ENCODE peak calls at places on chromosomes 13 and 19, in ten cellular contexts. One of them, this sample, is unnamed. For H3K36me3 and H3K27me3, the result is how much of the 10 kb centered on the place peaks cover.

GRCh38 chr13:24187185-24187584 is 26.7 kb downstream of the SPATA13 start:
- DNase-seq in body of pancreas: no peak
- DNase-seq in IMR-90: peak
- DNase-seq in gastrocnemius medialis: no peak
- DNase-seq in osteoblast: peak
- DNase-seq in BJ: no peak
- DNase-seq in keratinocyte: no peak
- DNase-seq in fibroblast of lung: peak
- DNase-seq in neural progenitor cell: no peak
- DNase-seq in PC-9: no peak
- DNase-seq in this sample: no peak

GRCh38 chr13:98450495-98451167 is 126.3 kb downstream of the STK24 start:
- DNase-seq in body of pancreas: no peak
- DNase-seq in IMR-90: no peak
- DNase-seq in gastrocnemius medialis: no peak
- DNase-seq in osteoblast: peak
- DNase-seq in BJ: no peak
- DNase-seq in keratinocyte: no peak
- DNase-seq in fibroblast of lung: peak
- DNase-seq in neural progenitor cell: no peak
- DNase-seq in PC-9: no peak
- DNase-seq in this sample: peak

GRCh38 chr13:110414283-110414682 is 107.2 kb downstream of the COL4A2 start:
- DNase-seq in body of pancreas: no peak
- DNase-seq in IMR-90: no peak
- DNase-seq in gastrocnemius medialis: no peak
- DNase-seq in osteoblast: no peak
- DNase-seq in BJ: no peak
- DNase-seq in keratinocyte: no peak
- DNase-seq in fibroblast of lung: no peak
- DNase-seq in neural progenitor cell: no peak
- DNase-seq in PC-9: no peak
- DNase-seq in this sample: no peak

GRCh38 chr19:10742494-10742893 is 24.6 kb downstream of the DNM2 start:
- DNase-seq in body of pancreas: no peak
- DNase-seq in IMR-90: no peak
- DNase-seq in gastrocnemius medialis: no peak
- DNase-seq in osteoblast: no peak
- DNase-seq in BJ: no peak
- DNase-seq in keratinocyte: no peak
- DNase-seq in fibroblast of lung: no peak
- DNase-seq in neural progenitor cell: no peak
- DNase-seq in PC-9: no peak
- DNase-seq in this sample: no peak

GRCh38 chr19:48203227-48203793 is 32.8 kb downstream of the ZSWIM9 start:
- DNase-seq in body of pancreas: no peak
- DNase-seq in IMR-90: no peak
- DNase-seq in gastrocnemius medialis: no peak
- DNase-seq in osteoblast: no peak
- DNase-seq in BJ: no peak
- DNase-seq in keratinocyte: no peak
- DNase-seq in fibroblast of lung: no peak
- DNase-seq in neural progenitor cell: no peak
- DNase-seq in PC-9: no peak
- DNase-seq in this sample: no peak

GRCh38 chr13:73171242-73171641 is 112.4 kb downstream of the KLF5 start:
- DNase-seq in body of pancreas: no peak
- DNase-seq in IMR-90: no peak
- DNase-seq in gastrocnemius medialis: no peak
- DNase-seq in osteoblast: no peak
- DNase-seq in BJ: no peak
- DNase-seq in keratinocyte: no peak
- DNase-seq in fibroblast of lung: no peak
- DNase-seq in neural progenitor cell: no peak
- DNase-seq in PC-9: no peak
- DNase-seq in this sample: no peak

GRCh38 chr13:30375436-30375835 is 46.9 kb upstream of the UBE2L5 start:
- DNase-seq in body of pancreas: no peak
- DNase-seq in IMR-90: no peak
- DNase-seq in gastrocnemius medialis: no peak
- DNase-seq in osteoblast: no peak
- DNase-seq in BJ: no peak
- DNase-seq in keratinocyte: no peak
- DNase-seq in fibroblast of lung: no peak
- DNase-seq in neural progenitor cell: no peak
- DNase-seq in PC-9: no peak
- DNase-seq in this sample: no peak

GRCh38 chr19:58558066-58558622 is at the start of gene UBE2M:
- DNase-seq in body of pancreas: peak
- DNase-seq in IMR-90: no peak
- DNase-seq in gastrocnemius medialis: no peak
- DNase-seq in osteoblast: no peak
- DNase-seq in BJ: no peak
- DNase-seq in keratinocyte: no peak
- DNase-seq in fibroblast of lung: peak
- DNase-seq in neural progenitor cell: no peak
- DNase-seq in PC-9: no peak
- DNase-seq in this sample: peak

GRCh38 chr13:25180795-25181537 is 8.9 kb upstream of the AMER2 start:
- DNase-seq in body of pancreas: no peak
- DNase-seq in IMR-90: no peak
- DNase-seq in gastrocnemius medialis: no peak
- DNase-seq in osteoblast: no peak
- DNase-seq in BJ: no peak
- DNase-seq in keratinocyte: no peak
- DNase-seq in fibroblast of lung: no peak
- DNase-seq in neural progenitor cell: peak
- DNase-seq in PC-9: no peak
- DNase-seq in this sample: no peak

GRCh38 chr19:15640294-15640903 is at the start of gene CYP4F3:
- DNase-seq in body of pancreas: peak
- DNase-seq in IMR-90: no peak
- DNase-seq in gastrocnemius medialis: no peak
- DNase-seq in osteoblast: no peak
- DNase-seq in BJ: no peak
- DNase-seq in keratinocyte: no peak
- DNase-seq in fibroblast of lung: no peak
- DNase-seq in neural progenitor cell: no peak
- DNase-seq in PC-9: peak
- DNase-seq in this sample: no peak

GRCh38 chr19:37706052-37706605 is 13.4 kb downstream of the ZNF607 start:
- DNase-seq in body of pancreas: no peak
- DNase-seq in IMR-90: no peak
- DNase-seq in gastrocnemius medialis: no peak
- DNase-seq in osteoblast: no peak
- DNase-seq in BJ: no peak
- DNase-seq in keratinocyte: no peak
- DNase-seq in fibroblast of lung: no peak
- DNase-seq in neural progenitor cell: no peak
- DNase-seq in PC-9: no peak
- DNase-seq in this sample: no peak
- H3K36me3 ChIP-seq in body of pancreas: under half
- H3K36me3 ChIP-seq in IMR-90: under half
- H3K36me3 ChIP-seq in gastrocnemius medialis: half or more
- H3K36me3 ChIP-seq in osteoblast: under half
- H3K36me3 ChIP-seq in BJ: under half
- H3K36me3 ChIP-seq in keratinocyte: under half
- H3K36me3 ChIP-seq in fibroblast of lung: under half
- H3K36me3 ChIP-seq in neural progenitor cell: under half
- H3K36me3 ChIP-seq in PC-9: under half
- H3K36me3 ChIP-seq in this sample: under half

GRCh38 chr19:863305-863620 is 3.8 kb downstream of the CFD start:
- DNase-seq in body of pancreas: no peak
- DNase-seq in IMR-90: no peak
- DNase-seq in gastrocnemius medialis: no peak
- DNase-seq in osteoblast: no peak
- DNase-seq in BJ: no peak
- DNase-seq in keratinocyte: no peak
- DNase-seq in fibroblast of lung: no peak
- DNase-seq in neural progenitor cell: no peak
- DNase-seq in PC-9: no peak
- DNase-seq in this sample: no peak

GRCh38 chr19:862529-863304 is 3.3 kb downstream of the CFD start:
- DNase-seq in body of pancreas: peak
- DNase-seq in IMR-90: peak
- DNase-seq in gastrocnemius medialis: no peak
- DNase-seq in osteoblast: peak
- DNase-seq in BJ: no peak
- DNase-seq in keratinocyte: no peak
- DNase-seq in fibroblast of lung: peak
- DNase-seq in neural progenitor cell: peak
- DNase-seq in PC-9: no peak
- DNase-seq in this sample: peak

GRCh38 chr19:861756-862528 is 2.5 kb downstream of the CFD start:
- DNase-seq in body of pancreas: peak
- DNase-seq in IMR-90: no peak
- DNase-seq in gastrocnemius medialis: no peak
- DNase-seq in osteoblast: peak
- DNase-seq in BJ: no peak
- DNase-seq in keratinocyte: no peak
- DNase-seq in fibroblast of lung: no peak
- DNase-seq in neural progenitor cell: peak
- DNase-seq in PC-9: no peak
- DNase-seq in this sample: peak

GRCh38 chr19:860481-861098 is 1.1 kb downstream of the CFD start:
- DNase-seq in body of pancreas: peak
- DNase-seq in IMR-90: peak
- DNase-seq in gastrocnemius medialis: no peak
- DNase-seq in osteoblast: peak
- DNase-seq in BJ: no peak
- DNase-seq in keratinocyte: no peak
- DNase-seq in fibroblast of lung: peak
- DNase-seq in neural progenitor cell: peak
- DNase-seq in PC-9: peak
- DNase-seq in this sample: peak

GRCh38 chr19:861099-861755 is 1.8 kb downstream of the CFD start:
- DNase-seq in body of pancreas: no peak
- DNase-seq in IMR-90: no peak
- DNase-seq in gastrocnemius medialis: no peak
- DNase-seq in osteoblast: no peak
- DNase-seq in BJ: no peak
- DNase-seq in keratinocyte: no peak
- DNase-seq in fibroblast of lung: no peak
- DNase-seq in neural progenitor cell: no peak
- DNase-seq in PC-9: no peak
- DNase-seq in this sample: peak
- H3K4me3 ChIP-seq in body of pancreas: no peak
- H3K4me3 ChIP-seq in IMR-90: no peak
- H3K4me3 ChIP-seq in gastrocnemius medialis: no peak
- H3K4me3 ChIP-seq in osteoblast: no peak
- H3K4me3 ChIP-seq in BJ: peak
- H3K4me3 ChIP-seq in keratinocyte: no peak
- H3K4me3 ChIP-seq in fibroblast of lung: no peak
- H3K4me3 ChIP-seq in neural progenitor cell: peak
- H3K4me3 ChIP-seq in PC-9: no peak
- H3K4me3 ChIP-seq in this sample: peak

GRCh38 chr19:39262496-39262895 is 5.7 kb upstream of the IFNL2 start:
- DNase-seq in body of pancreas: no peak
- DNase-seq in IMR-90: no peak
- DNase-seq in gastrocnemius medialis: no peak
- DNase-seq in osteoblast: no peak
- DNase-seq in BJ: no peak
- DNase-seq in keratinocyte: no peak
- DNase-seq in fibroblast of lung: no peak
- DNase-seq in neural progenitor cell: no peak
- DNase-seq in PC-9: no peak
- DNase-seq in this sample: no peak

GRCh38 chr19:39264306-39265290 is 3.6 kb upstream of the IFNL2 start:
- DNase-seq in body of pancreas: no peak
- DNase-seq in IMR-90: no peak
- DNase-seq in gastrocnemius medialis: no peak
- DNase-seq in osteoblast: peak
- DNase-seq in BJ: no peak
- DNase-seq in keratinocyte: no peak
- DNase-seq in fibroblast of lung: peak
- DNase-seq in neural progenitor cell: peak
- DNase-seq in PC-9: no peak
- DNase-seq in this sample: peak

GRCh38 chr19:39265321-39265916 is 2.8 kb upstream of the IFNL2 start:
- DNase-seq in body of pancreas: no peak
- DNase-seq in IMR-90: no peak
- DNase-seq in gastrocnemius medialis: no peak
- DNase-seq in osteoblast: peak
- DNase-seq in BJ: no peak
- DNase-seq in keratinocyte: no peak
- DNase-seq in fibroblast of lung: no peak
- DNase-seq in neural progenitor cell: peak
- DNase-seq in PC-9: no peak
- DNase-seq in this sample: peak

GRCh38 chr19:39263912-39264305 is 4.3 kb upstream of the IFNL2 start:
- DNase-seq in body of pancreas: no peak
- DNase-seq in IMR-90: no peak
- DNase-seq in gastrocnemius medialis: no peak
- DNase-seq in osteoblast: peak
- DNase-seq in BJ: no peak
- DNase-seq in keratinocyte: no peak
- DNase-seq in fibroblast of lung: no peak
- DNase-seq in neural progenitor cell: peak
- DNase-seq in PC-9: no peak
- DNase-seq in this sample: no peak

DNA sequence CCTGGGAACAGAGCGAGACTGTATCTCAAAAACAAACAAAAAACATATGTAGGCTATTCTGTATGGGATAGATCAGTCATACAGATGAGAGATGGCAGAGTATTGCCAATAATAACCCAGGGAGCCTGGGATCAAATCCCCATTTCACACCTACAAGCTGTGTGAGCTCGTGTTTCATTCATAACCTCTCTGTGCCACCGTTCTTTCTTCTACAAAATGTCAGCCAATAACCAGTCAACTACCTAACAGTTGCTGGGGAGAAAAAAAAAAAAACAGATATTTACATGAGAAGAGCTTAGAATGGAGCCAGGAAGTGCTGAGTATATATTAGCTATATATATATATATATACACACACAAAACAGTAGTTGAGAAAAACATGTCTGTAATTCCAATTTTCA is 6.5 kb upstream of the IFNL2 start:
- DNase-seq in body of pancreas: no peak
- DNase-seq in IMR-90: no peak
- DNase-seq in gastrocnemius medialis: no peak
- DNase-seq in osteoblast: peak
- DNase-seq in BJ: no peak
- DNase-seq in keratinocyte: no peak
- DNase-seq in fibroblast of lung: no peak
- DNase-seq in neural progenitor cell: no peak
- DNase-seq in PC-9: no peak
- DNase-seq in this sample: no peak
- H3K27me3 ChIP-seq in body of pancreas: under half
- H3K27me3 ChIP-seq in IMR-90: half or more
- H3K27me3 ChIP-seq in gastrocnemius medialis: half or more
- H3K27me3 ChIP-seq in osteoblast: half or more
- H3K27me3 ChIP-seq in BJ: under half
- H3K27me3 ChIP-seq in keratinocyte: under half
- H3K27me3 ChIP-seq in fibroblast of lung: under half
- H3K27me3 ChIP-seq in neural progenitor cell: half or more
- H3K27me3 ChIP-seq in PC-9: under half
- H3K27me3 ChIP-seq in this sample: under half

DNA sequence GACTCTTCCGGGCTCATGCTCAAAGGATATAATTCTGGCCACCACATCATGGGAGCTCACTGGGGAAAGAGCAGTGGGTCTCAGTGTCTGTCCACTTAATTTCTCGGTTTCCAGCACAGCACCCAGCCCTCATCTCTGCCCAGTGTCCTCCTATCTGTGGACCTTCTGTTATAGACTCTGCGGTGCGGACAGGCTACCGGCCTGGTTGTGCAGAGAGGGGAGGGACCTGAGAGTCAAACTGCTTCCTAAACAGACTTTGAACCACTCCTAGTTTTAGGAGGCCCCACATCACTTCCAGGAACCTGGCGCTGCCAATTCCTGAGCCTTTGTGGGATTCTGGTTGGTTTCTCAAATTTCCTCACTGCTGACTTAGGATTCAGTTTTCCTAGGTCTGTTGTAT is 59.8 kb upstream of the MED4 start:
- DNase-seq in body of pancreas: no peak
- DNase-seq in IMR-90: no peak
- DNase-seq in gastrocnemius medialis: no peak
- DNase-seq in osteoblast: no peak
- DNase-seq in BJ: no peak
- DNase-seq in keratinocyte: no peak
- DNase-seq in fibroblast of lung: no peak
- DNase-seq in neural progenitor cell: no peak
- DNase-seq in PC-9: no peak
- DNase-seq in this sample: no peak
- H3K36me3 ChIP-seq in body of pancreas: under half
- H3K36me3 ChIP-seq in IMR-90: under half
- H3K36me3 ChIP-seq in gastrocnemius medialis: under half
- H3K36me3 ChIP-seq in osteoblast: under half
- H3K36me3 ChIP-seq in BJ: under half
- H3K36me3 ChIP-seq in keratinocyte: under half
- H3K36me3 ChIP-seq in fibroblast of lung: under half
- H3K36me3 ChIP-seq in neural progenitor cell: under half
- H3K36me3 ChIP-seq in PC-9: under half
- H3K36me3 ChIP-seq in this sample: under half

This sample was measured in H7.